ENCODE peak calls at places on chromosomes 3 and 15, in seven cellular contexts. H is vagina, Z is Peyer's patch, A is psoas muscle, N is AG04450, J is breast epithelium, F is BE2C. X is an unnamed sample.

GRCh38 chr15:93048759-93049161 is 40.3 kb downstream of the RGMA start:
- DNase-seq in H (no peak), F (no peak), N (no peak), J (peak; percentile 63), A (no peak), Z (no peak), X (no peak)

GRCh38 chr3:73727117-73727802 is 102.5 kb upstream of the PDZRN3 start:
- DNase-seq in J (no peak), H (no peak), N (no peak), Z (no peak), A (peak; percentile 50), F (no peak), X (no peak)

GRCh38 chr3:154430014-154430413 is at the start of gene GPR149:
- DNase-seq in J (no peak), Z (no peak), H (no peak), N (no peak), A (no peak), F (no peak), X (no peak)

GRCh38 chr3:47394140-47394855 is 13.5 kb downstream of the PTPN23 start:
- DNase-seq in F (no peak), Z (no peak), A (no peak), H (no peak), N (no peak), J (no peak), X (no peak)

GRCh38 chr3:37849146-37849545 is 12.5 kb upstream of the CTDSPL start:
- DNase-seq in F (no peak), N (no peak), Z (no peak), A (no peak), H (no peak), J (no peak), X (no peak)

GRCh38 chr3:132283440-132283839 is 33.8 kb upstream of the ACP3 start:
- DNase-seq in N (no peak), J (no peak), H (no peak), F (no peak), A (no peak), Z (no peak), X (no peak)

GRCh38 chr3:68740087-68740486 is 192.3 kb downstream of the TAFA4 start:
- DNase-seq in H (no peak), A (no peak), F (no peak), N (no peak), Z (no peak), J (no peak), X (no peak)

GRCh38 chr15:27353837-27354236 is 382.9 kb downstream of the GABRG3 start:
- DNase-seq in N (no peak), J (no peak), Z (no peak), F (peak; percentile 65), H (no peak), A (no peak), X (no peak)

GRCh38 chr15:89575656-89576416 is 567 bp downstream of the TICRR start:
- DNase-seq in N (no peak), A (no peak), F (peak; percentile 31), Z (no peak), J (no peak), H (no peak), X (peak; percentile 6)

GRCh38 chr15:101539492-101539891 is 50.0 kb upstream of the PCSK6 start:
- DNase-seq in H (peak; percentile 91), Z (no peak), N (no peak), A (no peak), F (no peak), J (no peak), X (no peak)

GRCh38 chr15:47711654-47712053 is 5.7 kb upstream of the SEMA6D start:
- DNase-seq in A (no peak), J (no peak), H (no peak), Z (no peak), N (no peak), F (peak; percentile 25), X (no peak)

GRCh38 chr3:11514191-11514770 is 129.4 kb downstream of the VGLL4 start:
- DNase-seq in J (no peak), A (no peak), N (no peak), F (peak; percentile 11), Z (no peak), H (no peak), X (no peak)

GRCh38 chr3:43152649-43153048 is 46.8 kb upstream of the POMGNT2 start:
- DNase-seq in A (no peak), Z (no peak), H (no peak), F (peak; percentile 25), N (no peak), J (no peak), X (no peak)

GRCh38 chr15:71813723-71814470 is 3.5 kb downstream of the NR2E3 start:
- DNase-seq in F (no peak), Z (no peak), A (no peak), J (no peak), N (no peak), H (no peak), X (no peak)

GRCh38 chr3:192397012-192397411 is 330.3 kb downstream of the FGF12 start:
- DNase-seq in F (no peak), N (no peak), J (no peak), Z (no peak), A (no peak), H (no peak), X (no peak)

GRCh38 chr3:47073685-47074084 is 90.2 kb downstream of the SETD2 start:
- DNase-seq in H (no peak), J (no peak), N (no peak), A (no peak), F (no peak), Z (no peak), X (no peak)

GRCh38 chr3:42013652-42014442 is 51.9 kb upstream of the ULK4 start:
- DNase-seq in N (no peak), A (peak; percentile 73), Z (peak; percentile 38), F (peak; percentile 25), J (no peak), H (no peak), X (peak; percentile 22)

GRCh38 chr3:89503891-89504391 is 396.5 kb downstream of the EPHA3 start:
- DNase-seq in A (no peak), H (no peak), N (no peak), F (no peak), Z (no peak), J (no peak), X (no peak)

GRCh38 chr15:100614918-100615317 is 12.5 kb downstream of the ASB7 start:
- DNase-seq in Z (no peak), F (no peak), A (no peak), H (no peak), J (no peak), N (no peak), X (no peak)

GRCh38 chr3:108493862-108494261 is 16.5 kb downstream of the MYH15 start:
- DNase-seq in J (no peak), F (peak; percentile 54), Z (no peak), N (no peak), H (no peak), A (no peak), X (no peak)

GRCh38 chr3:64625381-64625780 is 62.4 kb downstream of the ADAMTS9 start:
- DNase-seq in F (no peak), Z (no peak), H (no peak), N (no peak), J (no peak), A (no peak), X (no peak)

DNA sequence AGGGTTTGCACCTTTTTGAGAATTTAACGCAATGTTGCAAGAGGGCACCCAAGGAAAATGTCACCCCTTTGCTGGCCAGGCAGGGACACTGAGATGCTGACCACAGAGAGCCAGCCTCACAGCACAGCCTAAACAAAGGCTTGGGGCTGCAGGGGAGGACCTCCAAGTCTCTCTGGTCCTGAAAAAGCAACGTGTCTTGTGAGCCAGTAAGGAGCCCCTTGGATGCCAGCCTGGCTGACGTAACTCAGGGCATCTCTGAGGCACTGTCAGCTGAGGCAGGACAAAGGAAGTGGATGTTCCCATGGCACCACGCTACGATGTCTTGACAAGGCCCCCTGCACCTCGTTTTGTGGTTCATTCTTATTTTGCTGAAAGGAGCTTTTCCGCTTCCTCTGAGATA is 160.6 kb downstream of the OR4M2 start:
- DNase-seq in J (no peak), Z (no peak), N (no peak), A (no peak), H (no peak), F (no peak), X (no peak)
- H3K9me3 ChIP-seq in J (no peaks in the 10 kb centered on the region), Z (no peaks in the 10 kb centered on the region), N (peaks cover 76% of the 10 kb centered on the region), A (no peaks in the 10 kb centered on the region), H (no peaks in the 10 kb centered on the region), F (no peaks in the 10 kb centered on the region), X (no peaks in the 10 kb centered on the region)

DNA sequence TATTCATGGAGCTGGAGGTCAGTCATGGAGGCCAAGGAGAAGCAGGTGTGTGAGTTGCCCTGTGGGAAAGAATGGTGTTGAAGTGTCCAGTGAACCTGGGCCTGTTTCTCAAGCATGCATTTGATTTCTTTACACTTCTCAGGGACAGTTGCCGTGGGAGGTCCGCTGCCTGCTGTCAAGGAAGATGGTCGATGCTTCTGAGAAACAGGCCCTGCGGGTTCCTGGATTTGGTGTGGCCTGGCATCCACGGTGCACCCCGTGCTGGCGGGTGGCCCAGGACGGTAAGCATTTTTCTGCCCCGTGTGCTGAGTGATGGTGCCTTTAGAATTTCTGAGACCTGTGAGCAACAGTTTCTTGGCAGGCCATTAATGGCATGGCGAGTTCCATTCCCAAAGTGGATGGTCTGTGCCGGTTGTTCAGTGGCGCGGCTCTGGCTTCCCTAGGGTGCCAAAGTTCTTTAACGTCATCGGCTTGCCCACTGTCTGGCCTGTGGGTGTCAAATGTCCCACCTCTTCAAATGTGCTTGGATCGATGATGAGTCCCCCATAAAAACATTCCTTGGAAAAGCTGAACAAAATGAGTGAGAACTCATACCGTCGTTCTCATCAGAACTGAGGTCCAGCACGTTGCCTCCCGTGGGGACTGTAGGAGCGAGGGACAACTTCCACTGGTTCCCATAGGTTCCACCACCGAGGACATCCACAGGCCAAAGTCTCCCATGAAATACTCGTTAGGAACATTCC is 107.2 kb downstream of the SNRPN start:
- DNase-seq in A (no peak), J (no peak), F (no peak), Z (no peak), N (no peak), H (no peak), X (no peak)
- H3K9me3 ChIP-seq in A (peaks cover 98% of the 10 kb centered on the region), J (peaks cover 100% of the 10 kb centered on the region), F (peaks cover 25% of the 10 kb centered on the region), Z (peaks cover 100% of the 10 kb centered on the region), N (peaks cover 100% of the 10 kb centered on the region), H (peaks cover 97% of the 10 kb centered on the region), X (peaks cover 51% of the 10 kb centered on the region)

DNA sequence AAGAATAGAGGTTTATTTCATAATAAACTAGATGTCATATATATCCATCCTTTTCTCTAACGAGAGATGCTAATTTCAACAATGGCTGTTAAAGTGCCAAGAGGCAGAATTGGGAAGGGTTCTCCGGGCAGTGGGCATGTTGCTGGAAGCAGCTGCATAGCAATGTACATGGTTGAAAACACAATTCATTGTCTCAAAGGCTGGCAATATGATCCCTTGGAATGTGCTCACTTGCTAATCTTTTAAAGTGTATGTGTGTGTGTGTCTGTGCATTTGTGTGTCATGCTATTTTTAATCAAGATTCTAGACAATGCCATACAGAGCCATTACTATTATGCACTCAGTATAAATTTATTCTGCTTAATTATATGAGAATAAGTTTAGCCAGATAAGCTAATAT is 1020.3 kb downstream of the NAALADL2 start:
- DNase-seq in F (no peak), H (no peak), J (no peak), Z (no peak), N (no peak), A (no peak), X (no peak)
- H3K9me3 ChIP-seq in F (no peaks in the 10 kb centered on the region), H (no peaks in the 10 kb centered on the region), J (no peaks in the 10 kb centered on the region), Z (no peaks in the 10 kb centered on the region), N (no peaks in the 10 kb centered on the region), A (no peaks in the 10 kb centered on the region), X (no peaks in the 10 kb centered on the region)

DNA sequence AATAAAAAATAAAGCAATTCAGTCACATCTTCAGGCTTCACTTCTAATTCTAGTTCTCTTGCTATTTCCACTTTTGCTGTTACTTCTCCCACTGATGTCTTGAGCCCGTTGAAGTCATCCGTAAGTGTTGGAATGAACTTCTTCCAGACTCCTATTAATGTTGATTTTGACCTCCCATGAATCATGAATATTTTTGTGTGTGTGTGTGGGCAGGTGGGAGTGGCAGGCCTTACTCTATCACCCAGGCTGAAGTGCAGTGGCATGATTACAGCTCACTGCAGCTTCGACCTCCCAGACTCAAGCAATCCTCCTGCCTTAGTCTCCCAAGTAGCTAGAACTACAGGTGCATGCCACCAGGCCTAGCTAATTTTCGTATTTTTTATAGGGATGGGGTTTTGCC is 10.7 kb downstream of the USP4 start:
- DNase-seq in Z (no peak), F (no peak), J (no peak), A (no peak), H (no peak), N (no peak), X (no peak)
- H3K9me3 ChIP-seq in Z (no peaks in the 10 kb centered on the region), F (no peaks in the 10 kb centered on the region), J (no peaks in the 10 kb centered on the region), A (no peaks in the 10 kb centered on the region), H (no peaks in the 10 kb centered on the region), N (no peaks in the 10 kb centered on the region), X (no peaks in the 10 kb centered on the region)

X was measured in T-helper 17 cell.